ENCODE peak calls at places on chromosomes 16 and 17, in four cellular contexts. I, G, M and U are unnamed samples.

GRCh38 chr17:4678448-4679026 is 25.4 kb downstream of the PELP1 start:
- DNase-seq in I (no peak), G (no peak), M (peak; percentile 38), U (no peak)

GRCh38 chr17:36183001-36183810 is 6.8 kb upstream of the TBC1D3B start:
- DNase-seq in I (no peak), G (peak; percentile 66), M (no peak), U (peak; percentile 62)

GRCh38 chr17:21066394-21066793 is 23.6 kb upstream of the USP22 start:
- DNase-seq in I (no peak), G (no peak), M (no peak), U (no peak)

GRCh38 chr16:70018254-70018653 is 67.1 kb downstream of the CLEC18A start:
- DNase-seq in I (peak; percentile 42), G (no peak), M (no peak), U (peak; percentile 17)

GRCh38 chr17:8997994-8998628 is 23.2 kb upstream of the NTN1 start:
- DNase-seq in I (peak; percentile 89), G (peak; percentile 56), M (no peak), U (peak; percentile 84)

GRCh38 chr16:52074133-52074532 is 472.8 kb downstream of the TOX3 start:
- DNase-seq in I (no peak), G (no peak), M (no peak), U (no peak)

GRCh38 chr17:74745548-74746177 is 2.8 kb upstream of the NHERF1 start:
- DNase-seq in I (peak; percentile 1), G (peak; percentile 3), M (no peak), U (no peak)

GRCh38 chr17:27559996-27560481 is 70.9 kb upstream of the LGALS9 start:
- DNase-seq in I (no peak), G (peak; percentile 75), M (no peak), U (no peak)

GRCh38 chr17:83149761-83150251 is 70.4 kb downstream of the METRNL start:
- DNase-seq in I (no peak), G (no peak), M (no peak), U (no peak)

GRCh38 chr16:52861614-52862022 is 191.1 kb downstream of the CHD9NB start:
- DNase-seq in I (no peak), G (no peak), M (no peak), U (no peak)

GRCh38 chr16:49858200-49859129 is 2.6 kb upstream of the ZNF423 start:
- DNase-seq in I (no peak), G (peak; percentile 55), M (peak; percentile 86), U (peak; percentile 65)

GRCh38 chr17:67246648-67247415 is 1.8 kb upstream of the HELZ start:
- DNase-seq in I (no peak), G (no peak), M (no peak), U (peak; percentile 55)

GRCh38 chr16:84286568-84287220 is 8.0 kb upstream of the WFDC1 start:
- DNase-seq in I (no peak), G (peak; percentile 83), M (no peak), U (no peak)

GRCh38 chr17:63498621-63499195 is 21.8 kb downstream of the ACE start:
- DNase-seq in I (no peak), G (no peak), M (no peak), U (no peak)

GRCh38 chr17:41329279-41329925 is 13.9 kb upstream of the KRTAP17-1 start:
- DNase-seq in I (no peak), G (no peak), M (no peak), U (no peak)

GRCh38 chr17:55420776-55421178 is 858 bp downstream of the MMD start:
- DNase-seq in I (peak; percentile 57), G (peak; percentile 52), M (peak; percentile 87), U (peak; percentile 47)

GRCh38 chr17:80991645-80992076 is at the start of gene CHMP6:
- DNase-seq in I (peak; percentile 72), G (peak; percentile 79), M (peak; percentile 83), U (peak; percentile 96)

GRCh38 chr16:47431960-47432359 is 28.9 kb downstream of the ITFG1 start:
- DNase-seq in I (no peak), G (no peak), M (no peak), U (no peak)

GRCh38 chr17:76929148-76929547 is 60.9 kb downstream of the MGAT5B start:
- DNase-seq in I (no peak), G (no peak), M (no peak), U (no peak)

GRCh38 chr17:78324391-78325075 is 35.3 kb downstream of the SOCS3 start:
- DNase-seq in I (no peak), G (peak; percentile 91), M (peak; percentile 90), U (peak; percentile 49)

GRCh38 chr17:732788-733720 is 658 bp downstream of the TLCD3A start:
- DNase-seq in I (peak; percentile 37), G (peak; percentile 36), M (no peak), U (peak; percentile 61)

GRCh38 chr16:47317465-47318240 is 143.2 kb downstream of the ITFG1 start:
- DNase-seq in I (no peak), G (no peak), M (no peak), U (peak; percentile 15)

GRCh38 chr17:79808763-79809529 is 12.1 kb upstream of the CBX8 start:
- DNase-seq in I (no peak), G (no peak), M (no peak), U (peak; percentile 68)

GRCh38 chr16:74896389-74897370 is 88.2 kb downstream of the WDR59 start:
- DNase-seq in I (no peak), G (no peak), M (no peak), U (no peak)

GRCh38 chr17:45147102-45147580 is 1.1 kb upstream of the HEXIM1 start:
- DNase-seq in I (peak; percentile 75), G (no peak), M (no peak), U (peak; percentile 77)

GRCh38 chr17:27244481-27245223 is 49.3 kb upstream of the WSB1 start:
- DNase-seq in I (no peak), G (peak; percentile 56), M (no peak), U (no peak)

GRCh38 chr16:3882531-3882930 is 2.0 kb upstream of the CREBBP start:
- DNase-seq in I (no peak), G (no peak), M (no peak), U (no peak)

GRCh38 chr16:61957075-61957474 is 79.2 kb downstream of the CDH8 start:
- DNase-seq in I (no peak), G (no peak), M (no peak), U (no peak)

GRCh38 chr17:8059131-8059530 is 20.3 kb downstream of the ALOX15B start:
- DNase-seq in I (no peak), G (no peak), M (peak; percentile 38), U (no peak)

GRCh38 chr17:4163951-4164350 is 21.0 kb downstream of the CYB5D2 start:
- DNase-seq in I (no peak), G (no peak), M (no peak), U (no peak)

GRCh38 chr17:44502598-44503079 is 567 bp downstream of the GPATCH8 start:
- DNase-seq in I (peak; percentile 56), G (no peak), M (peak; percentile 78), U (peak; percentile 28)

GRCh38 chr17:9051561-9051960 is 30.3 kb downstream of the NTN1 start:
- DNase-seq in I (no peak), G (no peak), M (no peak), U (no peak)

GRCh38 chr17:45221081-45221996 is at the start of gene FMNL1:
- DNase-seq in I (peak; percentile 72), G (peak; percentile 76), M (no peak), U (peak; percentile 87)

GRCh38 chr17:50271173-50271750 is 3.0 kb upstream of the TMEM92 start:
- DNase-seq in I (no peak), G (no peak), M (no peak), U (no peak)

GRCh38 chr17:50785942-50786570 is 18.7 kb upstream of the ANKRD40CL start:
- DNase-seq in I (no peak), G (no peak), M (no peak), U (no peak)

GRCh38 chr17:58337600-58338453 is 9.2 kb upstream of the TSPOAP1 start:
- DNase-seq in I (peak; percentile 96), G (peak; percentile 77), M (peak; percentile 91), U (peak; percentile 74)

GRCh38 chr16:17914168-17914567 is 422.4 kb downstream of the NPIPA8 start:
- DNase-seq in I (no peak), G (no peak), M (no peak), U (no peak)

GRCh38 chr17:80678621-80679020 is 134.0 kb downstream of the RPTOR start:
- DNase-seq in I (no peak), G (no peak), M (no peak), U (no peak)

GRCh38 chr17:50604470-50604869 is 30.2 kb upstream of the ABCC3 start:
- DNase-seq in I (no peak), G (peak; percentile 75), M (no peak), U (no peak)

GRCh38 chr17:47607481-47607880 is 42.2 kb upstream of the KPNB1 start:
- DNase-seq in I (no peak), G (no peak), M (no peak), U (no peak)

GRCh38 chr17:47604268-47604927 is 45.3 kb upstream of the KPNB1 start:
- DNase-seq in I (no peak), G (peak; percentile 29), M (no peak), U (no peak)

GRCh38 chr17:47605006-47605405 is 44.7 kb upstream of the KPNB1 start:
- DNase-seq in I (no peak), G (no peak), M (no peak), U (no peak)

DNA sequence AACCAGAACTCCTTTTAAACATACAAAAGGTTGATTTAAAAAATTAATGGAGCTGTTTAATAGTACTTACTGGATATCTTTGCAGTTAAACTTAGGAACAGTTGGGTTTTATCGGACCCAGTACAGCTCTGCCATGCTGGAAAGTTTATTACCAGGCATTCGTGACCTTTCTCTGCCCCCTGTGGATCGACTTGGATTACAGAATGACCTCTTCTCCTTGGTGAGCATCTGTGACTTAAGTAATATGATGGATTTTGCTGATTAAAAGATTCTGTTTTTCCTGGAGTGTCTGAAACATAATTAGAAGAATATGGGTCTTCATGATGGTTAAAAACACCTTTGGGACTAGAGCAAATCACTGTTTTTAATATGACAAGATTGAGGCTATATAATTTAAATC is 45.9 kb upstream of the KPNB1 start:
- DNase-seq in I (no peak), G (no peak), M (no peak), U (no peak)
- TF ChIP-seq CTCF in I (no peak), G (no peak), M (no peak), U (no peak)

GRCh38 chr17:65917560-65917959 is 274.4 kb downstream of the CEP112 start:
- DNase-seq in I (no peak), G (no peak), M (no peak), U (no peak)

GRCh38 chr17:65916425-65916824 is 275.5 kb downstream of the CEP112 start:
- DNase-seq in I (no peak), G (no peak), M (no peak), U (no peak)

GRCh38 chr17:65918450-65918849 is 273.5 kb downstream of the CEP112 start:
- DNase-seq in I (no peak), G (no peak), M (no peak), U (no peak)

GRCh38 chr17:65920996-65921395 is 270.9 kb downstream of the CEP112 start:
- DNase-seq in I (no peak), G (no peak), M (no peak), U (no peak)

GRCh38 chr17:65918921-65919546 is 272.9 kb downstream of the CEP112 start:
- DNase-seq in I (no peak), G (no peak), M (no peak), U (no peak)
- TF ChIP-seq CTCF in I (no peak), G (peak; percentile 29), M (peak; percentile 15), U (no peak)

GRCh38 chr17:57004944-57005579 is 27.1 kb downstream of the SCPEP1 start:
- DNase-seq in I (peak; percentile 66), G (no peak), M (no peak), U (peak; percentile 65)
- TF ChIP-seq CTCF in I (no peak), G (peak; percentile 53), M (no peak), U (no peak)

GRCh38 chr16:65704866-65705265 is 583.0 kb upstream of the CDH11 start:
- DNase-seq in I (no peak), G (no peak), M (no peak), U (no peak)
- TF ChIP-seq CTCF in I (no peak), G (peak; percentile 42), M (no peak), U (no peak)

GRCh38 chr16:87956771-87957279 is 5.6 kb downstream of the BANP start:
- DNase-seq in I (no peak), G (no peak), M (no peak), U (peak; percentile 65)
- TF ChIP-seq CTCF in I (no peak), G (peak; percentile 20), M (no peak), U (peak; percentile 37)